ENCODE peak calls at places on chromosomes 11 and 22, in six cellular contexts. O is H1, M is K562, Y is SK-N-SH, L is HepG2, W is GM12878. S is an unnamed sample.

GRCh38 chr22:23718371-23719165 is 27.8 kb downstream of the RGL4 start:
- DNase-seq in O (no peak), M (no peak), Y (no peak), L (no peak), W (no peak), S (no peak)

GRCh38 chr11:69218271-69218682 is 62.5 kb downstream of the SMIM38 start:
- DNase-seq in O (peak), M (no peak), Y (no peak), L (no peak), W (no peak), S (no peak)

GRCh38 chr11:68042219-68043028 is 3.6 kb downstream of the TCIRG1 start:
- DNase-seq in O (no peak), M (no peak), Y (peak), L (no peak), W (no peak), S (peak)

GRCh38 chr11:122720482-122720881 is 65.0 kb downstream of the UBASH3B start:
- DNase-seq in O (no peak), M (no peak), Y (no peak), L (no peak), W (no peak), S (no peak)

GRCh38 chr11:28529540-28530410 is 421.6 kb downstream of the METTL15 start:
- DNase-seq in O (no peak), M (peak), Y (peak), L (peak), W (no peak), S (no peak)

GRCh38 chr22:46012182-46012880 is 35.4 kb upstream of the WNT7B start:
- DNase-seq in O (no peak), M (no peak), Y (peak), L (no peak), W (no peak), S (no peak)

GRCh38 chr11:102546923-102547471 is 16.4 kb upstream of the MMP7 start:
- DNase-seq in O (no peak), M (no peak), Y (no peak), L (no peak), W (peak), S (peak)

GRCh38 chr11:78493413-78493975 is 75.9 kb upstream of the GAB2 start:
- DNase-seq in O (no peak), M (no peak), Y (no peak), L (no peak), W (no peak), S (no peak)

GRCh38 chr22:37627545-37627944 is 11.9 kb upstream of the SH3BP1 start:
- DNase-seq in O (no peak), M (no peak), Y (no peak), L (no peak), W (no peak), S (peak)

GRCh38 chr11:2576116-2576515 is 123.7 kb downstream of the KCNQ1OT1 start:
- DNase-seq in O (no peak), M (no peak), Y (no peak), L (no peak), W (no peak), S (no peak)

GRCh38 chr11:79060534-79060933 is 380.3 kb downstream of the TENM4 start:
- DNase-seq in O (no peak), M (no peak), Y (no peak), L (no peak), W (no peak), S (no peak)

GRCh38 chr22:37259540-37260029 is 15.5 kb upstream of the RAC2 start:
- DNase-seq in O (peak), M (peak), Y (peak), L (no peak), W (no peak), S (no peak)

GRCh38 chr11:13029872-13030271 is 20.8 kb downstream of the RASSF10 start:
- DNase-seq in O (no peak), M (no peak), Y (no peak), L (no peak), W (no peak), S (no peak)

GRCh38 chr11:68524213-68524612 is 63.7 kb downstream of the PPP6R3 start:
- DNase-seq in O (no peak), M (no peak), Y (peak), L (no peak), W (no peak), S (no peak)

GRCh38 chr22:17230239-17230638 is 11.0 kb upstream of the ADA2 start:
- DNase-seq in O (no peak), M (no peak), Y (no peak), L (no peak), W (no peak), S (no peak)

GRCh38 chr11:72583616-72584292 is 90.5 kb downstream of the PDE2A start:
- DNase-seq in O (no peak), M (no peak), Y (no peak), L (no peak), W (no peak), S (no peak)

GRCh38 chr11:60457576-60457975 is 1.9 kb downstream of the MS4A1 start:
- DNase-seq in O (no peak), M (no peak), Y (no peak), L (no peak), W (peak), S (no peak)

GRCh38 chr11:119713361-119714040 is 15.5 kb downstream of the NECTIN1 start:
- DNase-seq in O (no peak), M (no peak), Y (no peak), L (peak), W (no peak), S (no peak)

GRCh38 chr11:115581871-115582639 is 77.8 kb upstream of the CADM1 start:
- DNase-seq in O (no peak), M (no peak), Y (peak), L (no peak), W (no peak), S (no peak)

GRCh38 chr11:27315816-27316215 is 47.2 kb downstream of the CCDC34 start:
- DNase-seq in O (no peak), M (no peak), Y (no peak), L (no peak), W (no peak), S (no peak)

GRCh38 chr11:10564692-10565318 is 3.7 kb downstream of the LYVE1 start:
- DNase-seq in O (no peak), M (no peak), Y (no peak), L (no peak), W (no peak), S (no peak)

GRCh38 chr22:49930596-49931412 is 12.4 kb downstream of the CRELD2 start:
- DNase-seq in O (no peak), M (no peak), Y (peak), L (peak), W (peak), S (peak)

GRCh38 chr11:19980957-19981669 is 179.2 kb downstream of the DBX1 start:
- DNase-seq in O (no peak), M (peak), Y (peak), L (peak), W (no peak), S (no peak)

GRCh38 chr11:79400717-79401330 is 40.0 kb downstream of the TENM4 start:
- DNase-seq in O (peak), M (no peak), Y (peak), L (peak), W (no peak), S (peak)

GRCh38 chr22:33272866-33273265 is 214.7 kb upstream of the SYN3 start:
- DNase-seq in O (no peak), M (no peak), Y (no peak), L (no peak), W (peak), S (no peak)

GRCh38 chr22:23058063-23058462 is 12.3 kb upstream of the GNAZ start:
- DNase-seq in O (peak), M (peak), Y (no peak), L (no peak), W (no peak), S (no peak)

GRCh38 chr11:124917115-124917637 is 1.9 kb upstream of the HEPN1 start:
- DNase-seq in O (no peak), M (no peak), Y (no peak), L (peak), W (no peak), S (peak)

GRCh38 chr11:63839508-63840355 is 822 bp downstream of the MARK2 start:
- DNase-seq in O (no peak), M (peak), Y (no peak), L (no peak), W (no peak), S (peak)

GRCh38 chr22:16988257-16988656 is 19.8 kb downstream of the GAB4 start:
- DNase-seq in O (no peak), M (no peak), Y (no peak), L (no peak), W (no peak), S (no peak)

GRCh38 chr11:43988040-43988793 is 45.8 kb downstream of the C11orf96 start:
- DNase-seq in O (no peak), M (peak), Y (no peak), L (no peak), W (no peak), S (no peak)
- TF ChIP-seq CTCF in O (no peak), M (peak), Y (peak), L (peak), W (no peak), S (no peak)

GRCh38 chr11:65928667-65929066 is 9.4 kb downstream of the DRAP1 start:
- DNase-seq in O (no peak), M (peak), Y (no peak), L (no peak), W (no peak), S (no peak)

GRCh38 chr11:65932558-65932919 is 12.7 kb upstream of the TSGA10IP start:
- DNase-seq in O (peak), M (peak), Y (no peak), L (no peak), W (no peak), S (no peak)

GRCh38 chr11:65931773-65932557 is 12.7 kb downstream of the DRAP1 start:
- DNase-seq in O (no peak), M (no peak), Y (no peak), L (no peak), W (no peak), S (no peak)

GRCh38 chr11:65934014-65934413 is 11.3 kb upstream of the TSGA10IP start:
- DNase-seq in O (no peak), M (peak), Y (no peak), L (no peak), W (no peak), S (no peak)
- TF ChIP-seq GABPA in O (no peak), M (no peak), Y (no peak), L (no peak), W (no peak), S (no peak)

DNA sequence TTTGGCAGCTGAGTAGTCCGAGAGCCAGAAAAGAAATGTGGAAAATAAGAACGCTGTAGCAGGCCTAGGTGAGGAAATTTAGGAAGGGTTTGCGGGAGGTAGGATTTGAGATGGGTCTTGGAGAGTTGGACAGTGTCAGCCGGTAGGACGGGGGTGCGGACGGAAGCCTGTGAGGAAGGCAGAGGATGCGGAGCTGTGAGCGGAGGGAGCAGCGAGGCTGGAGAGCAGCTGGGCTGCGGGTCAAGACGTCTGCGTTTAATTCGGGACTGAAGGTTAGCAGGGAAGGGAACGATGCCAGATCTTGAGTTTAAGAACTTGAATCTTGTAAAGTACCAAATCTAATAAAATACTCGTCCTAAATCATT is 669 bp upstream of the TIGD3 start:
- DNase-seq in O (no peak), M (no peak), Y (no peak), L (no peak), W (no peak), S (no peak)
- TF ChIP-seq POLR2AphosphoS5 in O (peak), M (no peak), Y (no peak), L (no peak), W (no peak), S (no peak)

DNA sequence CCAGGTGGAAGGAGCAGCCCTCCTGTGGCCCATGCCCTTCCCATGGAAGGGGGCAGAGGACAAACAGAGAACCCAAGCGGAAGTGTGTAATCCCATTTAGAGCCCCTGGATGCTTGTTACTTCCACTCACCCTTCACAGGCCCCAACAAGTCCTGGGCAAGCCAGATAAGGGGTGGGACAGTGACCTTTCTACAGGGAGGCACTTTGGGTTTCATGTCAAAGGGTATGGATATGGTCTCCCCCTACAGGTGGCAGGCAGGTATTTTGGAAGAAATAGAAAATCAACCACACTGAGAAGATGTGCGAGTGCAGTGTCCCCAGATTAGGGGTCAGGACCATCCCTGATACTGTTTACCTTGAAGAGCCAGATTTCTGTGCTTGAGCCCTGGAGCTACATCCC is 11.4 kb downstream of the MPEG1 start:
- DNase-seq in O (no peak), M (peak), Y (no peak), L (peak), W (no peak), S (no peak)
- TF ChIP-seq CTCF in O (peak), M (peak), Y (no peak), L (peak), W (peak), S (no peak)

GRCh38 chr11:112922606-112923005 is 38.6 kb upstream of the NCAM1 start:
- DNase-seq in O (peak), M (no peak), Y (no peak), L (no peak), W (no peak), S (no peak)
- TF ChIP-seq GABPA in O (no peak), M (no peak), Y (no peak), L (no peak), W (no peak), S (no peak)

DNA sequence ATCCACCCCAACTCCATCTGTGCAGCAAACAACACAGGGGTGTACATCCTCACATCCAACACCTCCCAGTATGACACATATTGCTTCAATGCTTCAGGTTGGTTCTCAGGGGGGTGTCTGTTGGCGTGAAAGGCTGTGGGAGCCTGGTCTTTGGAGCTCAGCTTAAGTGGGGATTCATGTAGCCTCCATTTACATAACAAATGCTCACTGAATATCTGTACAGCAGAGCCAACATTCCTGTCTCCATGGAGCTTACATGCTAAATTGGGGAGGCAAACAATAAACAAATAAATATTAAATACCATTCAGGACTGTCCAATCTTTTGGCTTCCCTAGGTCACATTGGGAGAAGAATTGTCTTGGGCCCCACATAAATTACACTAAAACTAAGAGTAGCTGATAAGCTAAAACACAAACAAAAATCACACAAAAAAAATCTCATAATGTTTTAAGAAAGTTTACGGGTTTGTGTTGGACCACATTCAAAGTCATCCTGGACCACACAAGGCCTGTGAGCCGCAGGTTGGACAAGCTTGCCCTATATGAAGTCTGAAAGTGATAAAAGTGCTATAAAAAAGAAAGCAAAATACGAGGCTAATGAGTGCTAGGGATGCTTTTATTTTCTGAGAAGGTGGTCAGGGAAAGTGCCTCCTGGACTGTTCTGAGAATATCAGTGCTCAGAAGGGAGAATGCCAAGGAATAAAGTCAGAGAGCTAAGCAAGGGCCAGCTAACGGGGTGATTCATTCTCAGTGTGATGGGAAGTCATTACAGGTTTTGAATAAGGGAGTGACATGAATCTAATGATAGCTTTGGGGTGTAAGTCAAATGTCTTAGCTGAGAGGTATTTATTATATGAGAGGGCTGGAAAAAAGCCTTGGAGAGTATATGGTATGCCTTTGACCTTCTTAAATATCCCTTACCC is 41.6 kb downstream of the CD44 start:
- DNase-seq in O (no peak), M (no peak), Y (no peak), L (no peak), W (no peak), S (no peak)
- TF ChIP-seq POLR2AphosphoS5 in O (no peak), M (no peak), Y (no peak), L (no peak), W (no peak), S (no peak)

GRCh38 chr11:62391642-62392425 is 27.0 kb upstream of the SCGB1A1 start:
- DNase-seq in O (no peak), M (no peak), Y (no peak), L (no peak), W (no peak), S (no peak)

GRCh38 chr11:62392506-62392905 is 26.3 kb upstream of the SCGB1A1 start:
- DNase-seq in O (no peak), M (no peak), Y (no peak), L (no peak), W (no peak), S (no peak)

GRCh38 chr11:62394825-62395538 is 23.9 kb upstream of the SCGB1A1 start:
- DNase-seq in O (peak), M (peak), Y (peak), L (peak), W (peak), S (no peak)

GRCh38 chr11:62393735-62394134 is 25.1 kb upstream of the SCGB1A1 start:
- DNase-seq in O (no peak), M (no peak), Y (no peak), L (no peak), W (no peak), S (no peak)

GRCh38 chr11:62392944-62393628 is 25.7 kb upstream of the SCGB1A1 start:
- DNase-seq in O (no peak), M (peak), Y (no peak), L (peak), W (no peak), S (no peak)
- TF ChIP-seq CTCF in O (no peak), M (peak), Y (peak), L (peak), W (peak), S (no peak)

DNA sequence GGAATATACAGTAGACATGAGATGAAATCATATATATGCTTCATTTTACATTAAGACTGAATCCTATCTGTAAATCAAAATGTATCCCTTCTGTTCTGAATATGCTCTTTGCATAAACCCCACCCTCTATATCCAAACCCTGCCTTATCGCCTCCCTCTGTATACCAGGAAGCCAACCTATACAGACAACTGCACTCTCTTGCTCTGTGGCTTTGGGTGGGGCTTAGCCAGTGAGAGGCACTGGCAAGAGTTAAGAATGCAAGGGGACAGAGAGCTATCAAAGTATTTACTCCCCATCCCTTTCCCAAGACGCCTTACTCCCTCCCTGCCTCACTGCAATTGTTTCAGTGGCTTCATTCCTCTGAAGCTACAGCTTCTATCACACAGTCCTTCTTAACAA is 309.8 kb downstream of the TTC28 start:
- DNase-seq in O (no peak), M (peak), Y (no peak), L (no peak), W (no peak), S (no peak)
- TF ChIP-seq GABPA in O (no peak), M (no peak), Y (no peak), L (no peak), W (no peak), S (no peak)

GRCh38 chr11:65471410-65471762 is 27.5 kb upstream of the MALAT1 start:
- DNase-seq in O (peak), M (peak), Y (peak), L (peak), W (no peak), S (no peak)

GRCh38 chr11:65473275-65473860 is 25.5 kb upstream of the MALAT1 start:
- DNase-seq in O (no peak), M (no peak), Y (no peak), L (no peak), W (no peak), S (no peak)

GRCh38 chr11:65470433-65470832 is 28.4 kb upstream of the MALAT1 start:
- DNase-seq in O (no peak), M (no peak), Y (no peak), L (no peak), W (no peak), S (no peak)

DNA sequence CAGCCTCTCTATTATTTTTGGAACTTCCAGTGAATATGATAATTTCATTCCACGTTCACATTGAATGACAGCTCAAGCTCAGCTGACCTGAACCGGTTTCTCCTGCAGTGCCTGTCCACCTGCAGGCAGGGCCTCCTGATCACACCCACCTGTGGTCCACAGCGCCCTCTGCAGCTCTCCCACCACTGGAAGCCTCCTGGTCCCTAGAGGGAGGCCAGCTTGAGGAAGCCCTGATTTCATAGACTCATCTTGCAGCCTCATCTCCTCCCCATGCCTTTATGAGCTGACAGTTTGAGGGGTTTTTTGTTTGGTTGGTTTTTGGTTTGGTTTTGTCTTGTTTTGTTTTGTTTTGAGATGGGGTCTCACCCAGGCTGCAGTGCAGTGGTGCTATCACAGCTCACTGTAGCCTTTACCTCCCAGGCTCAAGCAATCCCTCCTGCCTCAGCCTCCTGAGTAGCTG is 29.9 kb upstream of the MALAT1 start:
- DNase-seq in O (peak), M (peak), Y (peak), L (peak), W (no peak), S (peak)
- TF ChIP-seq POLR2AphosphoS5 in O (no peak), M (no peak), Y (no peak), L (no peak), W (no peak), S (no peak)

DNA sequence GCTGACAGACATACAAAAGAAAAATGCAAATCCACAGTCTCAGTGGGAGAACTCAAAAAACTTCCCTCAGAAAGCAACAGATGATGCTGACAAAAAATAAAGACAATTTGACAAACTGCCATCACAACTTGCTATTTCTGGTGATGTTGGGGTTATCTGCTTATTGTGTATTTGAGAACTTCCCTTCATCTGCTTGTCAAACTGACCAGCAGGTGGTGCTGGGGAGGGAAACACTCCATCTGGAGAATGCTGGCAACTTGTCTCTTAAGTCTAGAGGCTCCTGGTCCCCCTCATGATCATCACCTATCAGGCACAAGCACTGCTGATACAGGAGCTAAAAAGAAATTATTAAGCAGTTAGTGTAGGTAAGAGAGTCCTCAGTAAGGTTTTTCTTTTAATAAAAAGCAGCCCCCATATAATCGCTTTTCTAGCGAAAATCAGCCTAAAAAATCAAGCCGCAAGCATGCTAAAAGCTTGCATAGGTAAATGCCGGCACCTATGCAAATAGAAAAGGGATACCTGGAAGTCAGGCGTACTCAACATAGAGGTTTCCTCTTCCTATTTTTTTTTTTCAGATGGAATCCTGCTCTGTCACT is 9.8 kb upstream of the FAM111B start:
- DNase-seq in O (peak), M (peak), Y (peak), L (peak), W (no peak), S (peak)
- TF ChIP-seq CTCF in O (peak), M (peak), Y (peak), L (peak), W (peak), S (peak)